ENCODE peak calls at places on chromosomes 12 and 14, in six cellular contexts. S, L, G, U, H and N are unnamed samples.

GRCh38 chr12:48454675-48455074 is 17.7 kb upstream of the ANP32D start:
- DNase-seq in S (no peak), L (peak; percentile 59), G (no peak), U (no peak), H (no peak), N (no peak)

GRCh38 chr14:24150567-24150966 is 3.3 kb downstream of the RNF31 start:
- DNase-seq in S (no peak), L (no peak), G (no peak), U (no peak), H (no peak), N (no peak)

GRCh38 chr12:91685917-91686316 is 459.7 kb downstream of the BTG1 start:
- DNase-seq in S (peak; percentile 9), L (no peak), G (no peak), U (no peak), H (no peak), N (peak; percentile 85)

GRCh38 chr14:77580477-77580876 is 36.0 kb downstream of the SPTLC2 start:
- DNase-seq in S (no peak), L (no peak), G (no peak), U (no peak), H (no peak), N (no peak)

GRCh38 chr12:58395470-58395869 is 454.1 kb downstream of the ATP23 start:
- DNase-seq in S (no peak), L (no peak), G (no peak), U (no peak), H (no peak), N (no peak)

GRCh38 chr14:46139668-46140067 is 511.9 kb downstream of the RPL10L start:
- DNase-seq in S (no peak), L (no peak), G (no peak), U (no peak), H (no peak), N (no peak)

GRCh38 chr14:64823305-64823985 is 56.3 kb downstream of the SPTB start:
- DNase-seq in S (peak; percentile 66), L (peak; percentile 90), G (peak; percentile 84), U (no peak), H (peak; percentile 89), N (no peak)

GRCh38 chr14:74558655-74559054 is 53.4 kb downstream of the LTBP2 start:
- DNase-seq in S (no peak), L (no peak), G (peak; percentile 72), U (no peak), H (no peak), N (no peak)

GRCh38 chr14:85533821-85534271 is 3.9 kb downstream of the FLRT2 start:
- DNase-seq in S (no peak), L (peak; percentile 73), G (no peak), U (no peak), H (peak; percentile 54), N (peak; percentile 30)

GRCh38 chr12:109218996-109219395 is 90.1 kb downstream of the FOXN4 start:
- DNase-seq in S (no peak), L (no peak), G (no peak), U (no peak), H (no peak), N (no peak)

GRCh38 chr14:99522025-99522401 is 40.8 kb downstream of the CCNK start:
- DNase-seq in S (no peak), L (no peak), G (no peak), U (no peak), H (no peak), N (no peak)

GRCh38 chr12:1326258-1326657 is 268.1 kb downstream of the FBXL14 start:
- DNase-seq in S (no peak), L (no peak), G (no peak), U (no peak), H (no peak), N (no peak)

GRCh38 chr12:93108958-93109357 is 179.9 kb upstream of the EEA1 start:
- DNase-seq in S (no peak), L (no peak), G (no peak), U (no peak), H (no peak), N (no peak)

GRCh38 chr12:116924558-116925453 is 14.1 kb downstream of the FBXW8 start:
- DNase-seq in S (peak; percentile 36), L (no peak), G (no peak), U (no peak), H (no peak), N (peak; percentile 76)

GRCh38 chr12:89343127-89343526 is 9.2 kb downstream of the DUSP6 start:
- DNase-seq in S (no peak), L (no peak), G (peak; percentile 94), U (no peak), H (no peak), N (no peak)

GRCh38 chr14:99333841-99334240 is 61.8 kb upstream of the BCL11B start:
- DNase-seq in S (no peak), L (no peak), G (peak; percentile 50), U (no peak), H (no peak), N (no peak)

DNA sequence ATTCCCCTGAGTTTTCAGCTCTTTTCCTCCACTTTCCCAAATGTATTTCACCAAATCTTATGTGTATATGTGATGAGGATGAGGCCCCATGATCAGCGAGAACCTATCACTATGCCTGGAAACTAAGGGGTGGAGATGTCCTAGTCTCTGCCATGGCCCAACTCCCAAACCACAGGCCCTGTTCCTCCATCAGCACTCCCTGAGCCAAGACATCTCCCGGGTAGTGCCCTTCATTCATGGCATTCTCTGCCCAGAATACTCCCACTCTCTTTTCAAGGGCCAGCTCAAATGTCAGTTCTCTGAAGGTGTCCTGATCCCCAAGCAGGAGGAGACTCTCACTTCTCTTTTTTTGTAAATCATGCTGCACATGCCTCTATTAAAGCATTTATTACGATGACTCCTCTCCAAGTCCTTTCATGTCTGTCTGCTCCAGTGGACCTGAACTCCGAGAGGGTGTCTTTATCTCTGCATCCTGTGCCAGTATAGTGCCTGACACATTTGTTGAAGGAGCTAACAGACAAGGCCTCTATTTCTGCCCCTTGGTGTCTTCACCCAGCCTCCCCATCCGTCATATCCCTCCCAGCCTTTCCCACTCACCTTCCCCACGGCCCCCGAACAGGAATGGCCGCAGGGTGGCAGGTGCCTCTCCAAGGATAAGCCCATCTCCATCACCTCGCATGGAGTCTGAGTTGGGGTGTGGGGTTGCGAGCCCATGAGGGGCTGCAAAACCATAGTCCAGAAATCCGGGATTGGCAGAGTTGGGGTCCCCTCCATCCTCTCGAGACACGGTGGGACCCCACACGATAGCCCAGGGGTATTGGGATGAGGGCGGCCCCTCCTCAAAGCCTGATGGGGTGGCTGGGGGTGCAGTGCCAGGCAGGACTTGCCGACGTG is 3.7 kb downstream of the PIANP start:
- DNase-seq in S (no peak), L (no peak), G (no peak), U (no peak), H (no peak), N (no peak)
- H3K4me1 ChIP-seq in S (peaks cover 14% of the 10 kb centered on the region), L (peaks cover 15% of the 10 kb centered on the region), G (peaks cover 15% of the 10 kb centered on the region), U (peaks cover 15% of the 10 kb centered on the region), H (peaks cover 5% of the 10 kb centered on the region), N (no peaks in the 10 kb centered on the region)

DNA sequence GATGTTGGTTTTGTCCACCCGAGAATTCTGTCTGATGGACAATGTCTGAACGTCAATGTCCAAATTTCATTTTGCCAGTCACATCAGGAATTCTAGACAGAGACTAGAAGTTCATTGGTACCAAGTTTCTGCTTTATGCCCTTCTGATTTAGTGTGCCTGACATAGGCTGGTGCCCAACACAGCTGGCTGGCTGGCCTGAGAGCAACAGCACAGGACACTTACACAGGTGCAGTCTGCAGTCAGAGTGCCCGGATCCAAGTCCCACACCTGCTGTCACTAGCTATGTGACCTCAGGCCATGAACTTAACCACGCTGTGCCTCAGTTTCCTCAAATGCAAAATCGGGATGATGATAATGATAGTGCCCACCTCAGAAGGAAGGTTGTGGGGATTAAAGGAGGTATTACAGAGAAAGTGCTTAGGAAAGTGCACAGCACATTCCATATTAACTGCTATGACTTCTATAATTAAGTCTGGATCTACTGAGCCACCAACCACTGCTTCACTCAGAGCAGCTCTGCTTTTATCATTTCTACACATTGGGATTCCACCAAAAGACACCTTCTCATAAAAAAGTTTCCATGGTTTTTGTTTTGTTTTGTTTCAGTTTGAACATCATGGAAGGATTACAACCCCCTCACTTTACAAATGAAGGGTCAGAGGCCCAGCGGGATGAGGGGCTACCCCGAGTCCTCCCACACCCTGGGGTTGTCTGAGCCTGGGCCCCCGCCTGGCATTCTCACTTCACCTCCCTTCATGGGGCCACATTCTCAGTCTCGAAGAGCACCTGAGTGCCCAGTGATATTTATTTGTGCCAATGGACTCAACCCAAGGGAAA is 168.8 kb upstream of the BCL2L14 start:
- DNase-seq in S (no peak), L (no peak), G (no peak), U (no peak), H (no peak), N (no peak)
- H3K27ac ChIP-seq in S (no peak overlapping the region), L (no peak overlapping the region), G (no peak overlapping the region), U (no peak overlapping the region), H (no peak overlapping the region), N (no peak overlapping the region)

GRCh38 chr12:76014007-76014406 is 17.6 kb downstream of the PHLDA1 start:
- DNase-seq in S (no peak), L (no peak), G (no peak), U (no peak), H (peak; percentile 29), N (no peak)

GRCh38 chr12:76020281-76020680 is 11.3 kb downstream of the PHLDA1 start:
- DNase-seq in S (peak; percentile 67), L (no peak), G (no peak), U (no peak), H (no peak), N (peak; percentile 86)

GRCh38 chr12:76018672-76019071 is 12.9 kb downstream of the PHLDA1 start:
- DNase-seq in S (no peak), L (no peak), G (no peak), U (no peak), H (no peak), N (peak; percentile 77)

GRCh38 chr12:76020731-76021672 is 10.6 kb downstream of the PHLDA1 start:
- DNase-seq in S (peak; percentile 62), L (no peak), G (no peak), U (no peak), H (no peak), N (peak; percentile 94)

DNA sequence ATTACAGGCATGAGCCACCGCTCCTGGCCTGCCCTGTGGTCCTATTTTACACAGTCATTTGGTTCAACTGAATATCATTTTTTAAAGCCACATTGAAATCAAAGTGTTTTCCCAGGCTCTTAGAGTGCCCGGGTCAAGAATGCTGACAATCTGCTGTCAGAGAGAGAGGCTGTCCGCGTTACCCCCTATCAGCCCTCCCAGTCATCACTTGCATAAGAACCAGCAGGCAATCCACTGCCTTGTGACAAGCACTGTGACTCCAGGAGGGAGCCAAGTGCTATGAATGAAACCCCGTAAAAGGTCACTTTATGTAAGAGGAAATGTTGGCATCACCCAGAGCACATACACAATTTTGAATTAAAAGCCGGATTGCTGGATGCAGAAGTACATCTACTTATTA is 13.5 kb downstream of the PHLDA1 start:
- DNase-seq in S (no peak), L (peak; percentile 56), G (no peak), U (no peak), H (peak; percentile 93), N (no peak)
- H3K4me1 ChIP-seq in S (peaks cover 24% of the 10 kb centered on the region), L (peaks cover 30% of the 10 kb centered on the region), G (peaks cover 7% of the 10 kb centered on the region), U (peaks cover 3% of the 10 kb centered on the region), H (peaks cover 14% of the 10 kb centered on the region), N (peaks cover 48% of the 10 kb centered on the region)

GRCh38 chr14:102795060-102795925 is 18.0 kb downstream of the TRAF3 start:
- DNase-seq in S (peak; percentile 26), L (no peak), G (peak; percentile 73), U (peak; percentile 29), H (no peak), N (peak; percentile 91)

GRCh38 chr14:102796661-102797190 is 19.5 kb downstream of the TRAF3 start:
- DNase-seq in S (no peak), L (no peak), G (no peak), U (no peak), H (no peak), N (no peak)

GRCh38 chr14:102798926-102799325 is 21.7 kb downstream of the TRAF3 start:
- DNase-seq in S (no peak), L (no peak), G (no peak), U (no peak), H (no peak), N (no peak)

GRCh38 chr14:102803139-102803538 is 25.9 kb downstream of the TRAF3 start:
- DNase-seq in S (no peak), L (no peak), G (no peak), U (no peak), H (no peak), N (no peak)

GRCh38 chr14:102799684-102800562 is 22.7 kb downstream of the TRAF3 start:
- DNase-seq in S (no peak), L (no peak), G (no peak), U (no peak), H (no peak), N (no peak)
- H3K27ac ChIP-seq in S (no peak overlapping the region), L (peak overlapping the region; percentile 26), G (no peak overlapping the region), U (peak overlapping the region; percentile 16), H (no peak overlapping the region), N (no peak overlapping the region)